ENCODE peak calls at places on chromosomes 2 and 18, in eight cellular contexts. Y, T, C, N, F, S, A and O are unnamed samples.

GRCh38 chr18:22674300-22674699 is 256.6 kb upstream of the CTAGE1 start:
- DNase-seq in C (no peak), F (no peak), Y (no peak), A (peak; percentile 90), N (peak; percentile 88), T (no peak), S (no peak), O (no peak)

GRCh38 chr2:135096665-135097446 is 44.8 kb downstream of the RAB3GAP1 start:
- DNase-seq in A (no peak), F (no peak), T (no peak), C (no peak), N (peak; percentile 18), Y (no peak), S (no peak), O (no peak)

GRCh38 chr2:202140522-202141292 is 67.7 kb downstream of the KIAA2012 start:
- DNase-seq in T (no peak), A (no peak), Y (no peak), N (no peak), F (no peak), C (no peak), S (no peak), O (no peak)

GRCh38 chr2:109348645-109349554 is 219.9 kb downstream of the SH3RF3 start:
- DNase-seq in S (no peak), A (no peak), T (peak; percentile 40), F (no peak), Y (no peak), N (no peak), C (peak; percentile 58), O (peak; percentile 39)

GRCh38 chr2:239357954-239358754 is 42.7 kb downstream of the HDAC4 start:
- DNase-seq in T (peak; percentile 47), Y (no peak), C (no peak), A (no peak), F (no peak), S (no peak), N (no peak), O (no peak)

GRCh38 chr18:55179460-55180195 is 220.4 kb upstream of the CCDC68 start:
- DNase-seq in S (no peak), F (no peak), T (no peak), Y (no peak), C (no peak), A (no peak), N (peak; percentile 51), O (no peak)

GRCh38 chr2:53715568-53715967 is 52.0 kb upstream of the CHAC2 start:
- DNase-seq in N (peak; percentile 39), C (no peak), A (no peak), T (peak; percentile 17), Y (no peak), S (no peak), F (no peak), O (no peak)

GRCh38 chr2:61423714-61424113 is 47.2 kb downstream of the USP34 start:
- DNase-seq in Y (no peak), F (no peak), N (peak; percentile 48), S (no peak), C (no peak), A (no peak), T (no peak), O (no peak)

GRCh38 chr2:62596061-62596658 is 90.2 kb upstream of the TMEM17 start:
- DNase-seq in S (no peak), A (peak; percentile 60), N (peak; percentile 46), F (no peak), T (no peak), C (no peak), Y (no peak), O (no peak)

GRCh38 chr18:42614619-42615293 is 500.7 kb downstream of the RIT2 start:
- DNase-seq in Y (no peak), A (no peak), F (peak; percentile 22), C (no peak), T (peak; percentile 90), N (peak; percentile 45), S (no peak), O (no peak)

GRCh38 chr2:18200771-18201170 is 322.3 kb downstream of the KCNS3 start:
- DNase-seq in F (no peak), T (no peak), Y (no peak), S (no peak), N (no peak), A (no peak), C (no peak), O (no peak)

GRCh38 chr2:30664761-30665358 is 142.4 kb downstream of the CAPN13 start:
- DNase-seq in Y (no peak), F (no peak), N (peak; percentile 84), S (no peak), C (no peak), T (peak; percentile 21), A (peak; percentile 96), O (no peak)

GRCh38 chr2:48712151-48712550 is 43.4 kb downstream of the LHCGR start:
- DNase-seq in A (no peak), S (no peak), T (no peak), N (no peak), F (no peak), C (no peak), Y (no peak), O (no peak)

GRCh38 chr2:41038408-41038807 is 586.5 kb upstream of the SLC8A1 start:
- DNase-seq in T (no peak), F (no peak), C (no peak), S (no peak), Y (no peak), N (peak; percentile 13), A (peak; percentile 20), O (no peak)

GRCh38 chr2:69798466-69798908 is 31.0 kb upstream of the GMCL1 start:
- DNase-seq in A (peak; percentile 28), N (peak; percentile 33), S (no peak), C (no peak), T (no peak), F (no peak), Y (no peak), O (no peak)

GRCh38 chr2:186349508-186349907 is 136.6 kb upstream of the ZC3H15 start:
- DNase-seq in F (no peak), N (peak; percentile 85), A (peak; percentile 65), T (no peak), S (no peak), Y (no peak), C (no peak), O (no peak)

GRCh38 chr2:125516496-125517109 is 1139.4 kb upstream of the GYPC start:
- DNase-seq in N (peak; percentile 5), T (peak; percentile 21), A (peak; percentile 44), S (no peak), Y (peak; percentile 8), F (no peak), C (peak; percentile 1), O (no peak)

GRCh38 chr2:227812001-227812400 is 1.6 kb upstream of the CCL20 start:
- DNase-seq in C (no peak), Y (no peak), F (no peak), A (no peak), T (no peak), S (no peak), N (no peak), O (no peak)

GRCh38 chr18:24370120-24370519 is 27.5 kb downstream of the OSBPL1A start:
- DNase-seq in N (no peak), S (no peak), A (no peak), Y (no peak), T (no peak), F (no peak), C (no peak), O (no peak)

GRCh38 chr2:171248205-171248662 is 87.5 kb upstream of the TLK1 start:
- DNase-seq in N (no peak), S (no peak), C (peak; percentile 14), T (no peak), F (no peak), Y (no peak), A (no peak), O (no peak)

GRCh38 chr2:230893881-230894781 is 29.4 kb downstream of the ITM2C start:
- DNase-seq in S (no peak), F (no peak), C (peak; percentile 69), A (no peak), Y (no peak), T (no peak), N (no peak), O (peak; percentile 72)

GRCh38 chr2:85663684-85664565 is 4.1 kb downstream of the SFTPB start:
- DNase-seq in A (no peak), T (no peak), S (no peak), C (no peak), N (no peak), F (no peak), Y (no peak), O (no peak)

GRCh38 chr18:57230861-57231260 is 84.0 kb downstream of the BOD1L2 start:
- DNase-seq in A (no peak), C (no peak), S (peak; percentile 8), N (no peak), T (no peak), F (no peak), Y (no peak), O (no peak)

GRCh38 chr2:162256621-162257020 is 13.4 kb upstream of the FAP start:
- DNase-seq in F (no peak), C (no peak), Y (no peak), A (peak; percentile 25), S (no peak), T (no peak), N (peak; percentile 31), O (no peak)

GRCh38 chr2:172693529-172694185 is 42.0 kb upstream of the RAPGEF4 start:
- DNase-seq in Y (no peak), A (peak; percentile 63), N (peak; percentile 45), F (no peak), S (no peak), C (no peak), T (no peak), O (no peak)

GRCh38 chr2:233288663-233289062 is 19.0 kb upstream of the SAG start:
- DNase-seq in F (no peak), A (no peak), T (peak; percentile 78), N (no peak), S (no peak), Y (no peak), C (no peak), O (no peak)

GRCh38 chr2:224876522-224876921 is 160.4 kb upstream of the CCDC195 start:
- DNase-seq in T (no peak), F (no peak), N (no peak), A (no peak), S (no peak), C (peak; percentile 27), Y (no peak), O (no peak)

GRCh38 chr2:224666951-224667553 is 49.1 kb downstream of the CCDC195 start:
- DNase-seq in A (no peak), S (no peak), Y (no peak), F (no peak), T (no peak), C (peak; percentile 17), N (no peak), O (no peak)

GRCh38 chr18:26696318-26696717 is 148.0 kb upstream of the KCTD1 start:
- DNase-seq in C (no peak), N (peak; percentile 6), S (no peak), F (no peak), A (no peak), Y (no peak), T (no peak), O (no peak)

GRCh38 chr2:85250045-85250444 is 77.7 kb downstream of the TGOLN2 start:
- DNase-seq in T (no peak), F (no peak), C (no peak), S (no peak), A (no peak), Y (no peak), N (peak; percentile 81), O (no peak)

GRCh38 chr2:47373747-47374146 is 29.2 kb upstream of the MSH2 start:
- DNase-seq in F (no peak), N (no peak), S (no peak), C (no peak), A (no peak), T (peak; percentile 57), Y (no peak), O (no peak)

GRCh38 chr2:85810376-85811172 is 56.8 kb downstream of the ATOH8 start:
- DNase-seq in C (no peak), F (no peak), Y (no peak), S (no peak), T (no peak), N (no peak), A (no peak), O (no peak)

GRCh38 chr2:105697781-105698449 is 46.8 kb upstream of the NCK2 start:
- DNase-seq in Y (no peak), C (no peak), T (no peak), N (peak; percentile 54), S (no peak), A (no peak), F (no peak), O (no peak)

GRCh38 chr2:127226520-127227263 is 6.6 kb upstream of the CYP27C1 start:
- DNase-seq in C (no peak), F (no peak), N (peak; percentile 58), S (no peak), Y (peak; percentile 18), T (peak; percentile 36), A (peak; percentile 95), O (no peak)